ENCODE peak calls at places on chromosomes 7 and 10, in five cellular contexts. J is spleen, N is IMR-90, Q is heart left ventricle, Z is right lobe of liver. F is an unnamed sample.

GRCh38 chr7:102840404-102840803 is 72.4 kb upstream of the LRRC17 start:
- DNase-seq in J (no peak), N (no peak), Q (no peak), Z (no peak), F (no peak)

GRCh38 chr10:30059209-30060107 is at the start of gene JCAD:
- DNase-seq in J (peak), N (no peak), Q (peak), Z (peak), F (peak)

GRCh38 chr7:55641273-55641691 is 69.0 kb upstream of the VOPP1 start:
- DNase-seq in J (no peak), N (peak), Q (peak), Z (no peak), F (peak)

GRCh38 chr10:87842220-87842641 is 21.1 kb downstream of the KLLN start:
- DNase-seq in J (no peak), N (peak), Q (no peak), Z (no peak), F (no peak)

GRCh38 chr10:119233821-119234220 is 26.4 kb downstream of the GRK5 start:
- DNase-seq in J (no peak), N (peak), Q (no peak), Z (no peak), F (no peak)

GRCh38 chr10:61000769-61001730 is 57.1 kb upstream of the RHOBTB1 start:
- DNase-seq in J (peak), N (peak), Q (no peak), Z (peak), F (peak)

GRCh38 chr7:155252388-155252957 is 45.2 kb upstream of the INSIG1 start:
- DNase-seq in J (peak), N (peak), Q (no peak), Z (no peak), F (no peak)

GRCh38 chr7:19146699-19147098 is 1.5 kb upstream of the FERD3L start:
- DNase-seq in J (no peak), N (peak), Q (no peak), Z (no peak), F (peak)

GRCh38 chr10:96310359-96310669 is 6.1 kb downstream of the DNTT start:
- DNase-seq in J (no peak), N (no peak), Q (no peak), Z (no peak), F (no peak)

GRCh38 chr7:33418251-33418701 is 288.9 kb downstream of the BBS9 start:
- DNase-seq in J (no peak), N (peak), Q (no peak), Z (no peak), F (peak)

GRCh38 chr7:1232623-1233327 is at the start of gene UNCX:
- DNase-seq in J (peak), N (no peak), Q (no peak), Z (no peak), F (no peak)

GRCh38 chr10:117590516-117590915 is 48.0 kb downstream of the EMX2 start:
- DNase-seq in J (no peak), N (no peak), Q (no peak), Z (no peak), F (no peak)

GRCh38 chr7:48177271-48177670 is 6.0 kb downstream of the ABCA13 start:
- DNase-seq in J (no peak), N (no peak), Q (no peak), Z (no peak), F (no peak)

GRCh38 chr7:128408709-128409434 is 910 bp downstream of the IMPDH1 start:
- DNase-seq in J (no peak), N (peak), Q (no peak), Z (no peak), F (peak)

GRCh38 chr7:106064836-106065559 is 47.1 kb downstream of the SYPL1 start:
- DNase-seq in J (peak), N (peak), Q (peak), Z (peak), F (peak)

GRCh38 chr7:89401099-89401498 is 605.6 kb upstream of the TEX47 start:
- DNase-seq in J (no peak), N (no peak), Q (no peak), Z (no peak), F (no peak)

GRCh38 chr10:75441196-75441595 is 9.8 kb downstream of the LRMDA start:
- DNase-seq in J (no peak), N (no peak), Q (no peak), Z (no peak), F (no peak)

GRCh38 chr7:157228864-157229422 is 90.2 kb downstream of the UBE3C start:
- DNase-seq in J (no peak), N (peak), Q (no peak), Z (no peak), F (no peak)

GRCh38 chr10:43502931-43503330 is 66.0 kb downstream of the ZNF487 start:
- DNase-seq in J (no peak), N (no peak), Q (no peak), Z (no peak), F (no peak)

GRCh38 chr7:40059057-40059456 is 75.4 kb downstream of the MPLKIP start:
- DNase-seq in J (no peak), N (no peak), Q (no peak), Z (no peak), F (no peak)

GRCh38 chr10:132850246-132850645 is 64.3 kb upstream of the NKX6-2 start:
- DNase-seq in J (peak), N (no peak), Q (peak), Z (no peak), F (no peak)

GRCh38 chr10:104045151-104046089 is 40.3 kb downstream of the COL17A1 start:
- DNase-seq in J (no peak), N (peak), Q (no peak), Z (no peak), F (peak)

GRCh38 chr7:82015751-82016150 is 245.9 kb upstream of the HGF start:
- DNase-seq in J (no peak), N (peak), Q (no peak), Z (no peak), F (no peak)

GRCh38 chr7:141072548-141073172 is 1.2 kb upstream of the TMEM178B start:
- DNase-seq in J (no peak), N (peak), Q (peak), Z (no peak), F (peak)

GRCh38 chr7:136923111-136923510 is 54.7 kb downstream of the CHRM2 start:
- DNase-seq in J (no peak), N (peak), Q (no peak), Z (no peak), F (no peak)

GRCh38 chr7:79652619-79653018 is 199.2 kb upstream of the MAGI2 start:
- DNase-seq in J (no peak), N (peak), Q (no peak), Z (no peak), F (no peak)

GRCh38 chr10:126969310-126969709 is 64.1 kb downstream of the DOCK1 start:
- DNase-seq in J (no peak), N (no peak), Q (no peak), Z (no peak), F (no peak)

GRCh38 chr10:126235091-126235978 is 152.9 kb downstream of the ADAM12 start:
- DNase-seq in J (no peak), N (no peak), Q (no peak), Z (no peak), F (peak)

GRCh38 chr10:89374716-89375115 is 3.1 kb upstream of the IFIT1B start:
- DNase-seq in J (no peak), N (no peak), Q (no peak), Z (no peak), F (no peak)

GRCh38 chr10:44492678-44493077 is 107.8 kb upstream of the CXCL12 start:
- DNase-seq in J (no peak), N (no peak), Q (no peak), Z (no peak), F (no peak)

GRCh38 chr10:103442031-103442461 is 10.1 kb downstream of the CALHM2 start:
- DNase-seq in J (no peak), N (peak), Q (peak), Z (no peak), F (peak)

GRCh38 chr7:135723411-135723810 is 4.6 kb downstream of the SLC13A4 start:
- DNase-seq in J (no peak), N (no peak), Q (no peak), Z (no peak), F (no peak)

GRCh38 chr7:3201306-3201705 is 99.7 kb upstream of the SDK1 start:
- DNase-seq in J (peak), N (no peak), Q (no peak), Z (no peak), F (no peak)

GRCh38 chr7:11665381-11665780 is 166.6 kb downstream of the THSD7A start:
- DNase-seq in J (no peak), N (no peak), Q (no peak), Z (no peak), F (no peak)

GRCh38 chr10:72319416-72320254 is 35.1 kb downstream of the DNAJB12 start:
- DNase-seq in J (peak), N (peak), Q (peak), Z (peak), F (peak)

GRCh38 chr10:72322030-72322279 is 32.8 kb downstream of the DNAJB12 start:
- DNase-seq in J (peak), N (no peak), Q (no peak), Z (no peak), F (no peak)

GRCh38 chr10:72322280-72323058 is 32.2 kb downstream of the DNAJB12 start:
- DNase-seq in J (no peak), N (no peak), Q (no peak), Z (no peak), F (no peak)

GRCh38 chr10:72321248-72322029 is 33.3 kb downstream of the DNAJB12 start:
- DNase-seq in J (peak), N (no peak), Q (no peak), Z (no peak), F (no peak)

DNA sequence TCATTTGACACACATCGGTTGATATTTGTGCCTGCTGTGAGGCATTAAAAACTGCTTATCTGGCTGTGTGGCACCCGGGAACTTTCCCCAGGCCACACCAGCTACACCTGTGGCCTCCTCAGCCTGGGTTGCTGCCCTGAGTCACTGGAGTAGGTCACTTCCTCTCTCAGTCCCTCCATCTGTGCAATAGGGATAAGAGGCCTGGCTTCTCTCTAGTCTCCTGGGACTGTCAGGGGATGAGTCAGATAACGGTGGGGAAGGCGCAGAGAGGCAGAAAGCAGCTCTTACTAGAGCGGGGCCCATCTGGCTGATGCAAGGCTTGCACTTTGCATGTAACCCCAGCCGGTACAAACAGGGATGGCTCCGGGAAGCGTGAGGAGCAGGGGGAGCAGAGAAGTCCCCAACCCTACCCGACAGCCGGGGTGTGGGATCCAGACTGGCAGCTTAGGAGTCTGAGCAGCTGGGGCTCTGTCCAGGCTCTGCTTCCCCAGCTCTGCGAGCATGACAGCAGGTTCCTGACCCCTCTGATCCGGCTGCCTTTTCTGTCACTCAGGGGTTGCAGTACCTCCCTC is 34.0 kb downstream of the DNAJB12 start:
- DNase-seq in J (peak), N (peak), Q (no peak), Z (peak), F (peak)
- TF ChIP-seq POLR2A in J (no peak), N (peak), Q (peak), Z (peak), F (no peak)

DNA sequence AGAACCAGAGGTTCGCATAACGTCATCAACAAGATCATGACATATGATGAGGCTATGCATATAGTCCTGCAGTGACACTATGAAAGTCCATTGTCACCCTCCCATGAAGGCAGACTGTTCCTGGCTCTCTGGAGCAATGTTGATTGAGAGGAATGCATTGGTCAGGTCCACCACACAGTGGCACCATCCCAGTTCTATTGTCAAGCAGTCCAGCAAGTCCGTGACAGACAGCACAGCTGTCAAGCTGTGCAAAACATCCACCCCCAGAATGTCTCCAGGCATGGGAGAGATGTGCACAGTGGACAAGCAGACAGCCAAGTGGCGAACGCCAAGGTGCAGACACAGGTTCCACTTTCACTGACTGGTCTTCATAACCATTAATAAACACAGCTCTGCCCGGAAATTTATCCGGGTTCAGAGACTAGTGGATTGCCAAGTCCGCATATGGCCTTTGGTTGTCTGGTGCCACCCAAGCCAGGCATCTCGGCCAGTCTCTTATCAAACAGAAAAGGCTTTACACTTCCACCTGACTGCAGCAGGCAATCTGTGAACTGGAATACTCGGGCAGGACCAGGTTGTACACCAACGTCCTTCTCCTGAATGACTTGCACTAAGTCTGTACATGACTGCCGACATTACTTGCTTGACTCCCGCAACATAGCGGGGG is 7.2 kb downstream of the RNF133 start:
- DNase-seq in J (no peak), N (no peak), Q (no peak), Z (no peak), F (no peak)
- TF ChIP-seq POLR2A in J (no peak), N (no peak), Q (no peak), Z (no peak), F (no peak)

DNA sequence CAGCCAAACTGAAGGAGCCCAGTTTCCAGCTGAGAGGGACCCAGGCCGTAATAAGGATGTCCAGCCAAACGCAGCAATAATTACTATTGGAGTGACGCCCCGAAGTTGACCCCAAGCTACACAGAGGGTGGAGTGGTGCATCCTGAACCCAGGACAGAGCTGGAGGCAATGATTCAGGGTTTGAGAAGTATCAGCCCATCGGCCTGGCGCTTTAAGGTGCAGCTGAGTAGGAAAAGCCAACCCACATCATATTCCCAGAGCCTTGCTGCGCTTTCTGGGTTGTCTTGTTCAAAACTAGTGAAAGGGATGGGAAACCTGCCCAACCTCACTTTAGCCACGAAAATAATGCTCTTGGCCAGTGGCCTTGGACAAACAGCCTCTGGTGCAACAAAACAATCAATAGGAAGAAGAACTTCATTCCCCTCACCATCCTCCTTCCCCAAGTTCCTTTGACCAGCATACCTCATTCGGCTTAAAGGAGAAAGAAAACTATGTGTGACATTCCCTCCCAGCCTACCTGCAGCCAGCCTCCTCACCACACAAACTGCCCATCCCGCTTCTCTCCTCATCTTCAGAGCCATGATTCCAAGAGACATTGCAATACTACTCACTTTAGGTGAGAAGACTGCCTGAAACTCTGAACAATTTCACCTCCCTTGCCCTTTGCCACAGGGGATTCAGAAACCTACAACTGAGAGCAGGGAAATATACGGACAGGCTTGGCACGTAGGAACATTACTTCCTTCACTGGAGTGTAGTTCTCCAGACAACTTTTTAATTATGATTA is 217.2 kb upstream of the MKLN1 start:
- DNase-seq in J (no peak), N (peak), Q (no peak), Z (no peak), F (no peak)
- TF ChIP-seq POLR2A in J (no peak), N (no peak), Q (no peak), Z (no peak), F (peak)

GRCh38 chr10:3774814-3775670 is 10.0 kb downstream of the KLF6 start:
- DNase-seq in J (no peak), N (peak), Q (peak), Z (no peak), F (no peak)

GRCh38 chr10:3775671-3776551 is 9.1 kb downstream of the KLF6 start:
- DNase-seq in J (peak), N (peak), Q (no peak), Z (peak), F (no peak)

GRCh38 chr10:3777876-3778707 is 6.9 kb downstream of the KLF6 start:
- DNase-seq in J (no peak), N (peak), Q (no peak), Z (no peak), F (no peak)

GRCh38 chr10:3778708-3779108 is 6.3 kb downstream of the KLF6 start:
- DNase-seq in J (no peak), N (peak), Q (no peak), Z (no peak), F (no peak)

GRCh38 chr10:3776796-3777571 is 8.0 kb downstream of the KLF6 start:
- DNase-seq in J (no peak), N (peak), Q (no peak), Z (no peak), F (no peak)
- TF ChIP-seq POLR2A in J (no peak), N (no peak), Q (no peak), Z (peak), F (no peak)

F was measured in H54.